ENCODE peak calls at places on chromosomes 13 and 19, in ten cellular contexts. One of them, this sample, is unnamed.

GRCh38 chr19:4660993-4661392 is 9.1 kb downstream of the MYDGF start:
- DNase-seq in dorsolateral prefrontal cortex: no peak
- DNase-seq in left lung: no peak
- DNase-seq in cardiac muscle cell: no peak
- DNase-seq in thoracic aorta: no peak
- DNase-seq in aorta: no peak
- DNase-seq in Karpas-422: no peak
- DNase-seq in CD8-positive, alpha-beta T cell: no peak
- DNase-seq in adrenal gland: no peak
- DNase-seq in CD8-positive, alpha-beta memory T cell: no peak
- DNase-seq in this sample: no peak

GRCh38 chr13:43986395-43986794 is 106.7 kb downstream of the LACC1 start:
- DNase-seq in adrenal gland: no peak
- DNase-seq in Karpas-422: no peak
- DNase-seq in CD8-positive, alpha-beta T cell: no peak
- DNase-seq in CD8-positive, alpha-beta memory T cell: no peak
- DNase-seq in thoracic aorta: no peak
- DNase-seq in dorsolateral prefrontal cortex: no peak
- DNase-seq in aorta: no peak
- DNase-seq in cardiac muscle cell: no peak
- DNase-seq in left lung: no peak
- DNase-seq in this sample: no peak

GRCh38 chr19:1103691-1104451 is at the start of gene GPX4:
- DNase-seq in left lung: peak; percentile 99
- DNase-seq in adrenal gland: peak; percentile 99
- DNase-seq in dorsolateral prefrontal cortex: peak; percentile 98
- DNase-seq in CD8-positive, alpha-beta memory T cell: peak; percentile 99
- DNase-seq in Karpas-422: peak; percentile 100
- DNase-seq in CD8-positive, alpha-beta T cell: peak; percentile 98
- DNase-seq in cardiac muscle cell: peak; percentile 100
- DNase-seq in aorta: peak; percentile 100
- DNase-seq in thoracic aorta: peak; percentile 97
- DNase-seq in this sample: peak; percentile 100

GRCh38 chr13:102233566-102234208 is 168.2 kb downstream of the FGF14 start:
- DNase-seq in Karpas-422: no peak
- DNase-seq in dorsolateral prefrontal cortex: no peak
- DNase-seq in cardiac muscle cell: no peak
- DNase-seq in CD8-positive, alpha-beta T cell: no peak
- DNase-seq in aorta: no peak
- DNase-seq in thoracic aorta: no peak
- DNase-seq in CD8-positive, alpha-beta memory T cell: no peak
- DNase-seq in left lung: no peak
- DNase-seq in adrenal gland: no peak
- DNase-seq in this sample: no peak

GRCh38 chr13:79128158-79128557 is 277.9 kb downstream of the RBM26 start:
- DNase-seq in thoracic aorta: no peak
- DNase-seq in Karpas-422: no peak
- DNase-seq in cardiac muscle cell: peak; percentile 68
- DNase-seq in adrenal gland: no peak
- DNase-seq in left lung: no peak
- DNase-seq in CD8-positive, alpha-beta memory T cell: no peak
- DNase-seq in aorta: no peak
- DNase-seq in dorsolateral prefrontal cortex: no peak
- DNase-seq in CD8-positive, alpha-beta T cell: no peak
- DNase-seq in this sample: no peak

GRCh38 chr19:19113040-19113541 is 25.2 kb downstream of the TMEM161A start:
- DNase-seq in CD8-positive, alpha-beta memory T cell: no peak
- DNase-seq in cardiac muscle cell: peak; percentile 70
- DNase-seq in dorsolateral prefrontal cortex: no peak
- DNase-seq in thoracic aorta: no peak
- DNase-seq in Karpas-422: peak; percentile 54
- DNase-seq in left lung: no peak
- DNase-seq in aorta: no peak
- DNase-seq in adrenal gland: no peak
- DNase-seq in CD8-positive, alpha-beta T cell: no peak
- DNase-seq in this sample: no peak

GRCh38 chr13:81872581-81872980 is 1531.7 kb upstream of the SPRY2 start:
- DNase-seq in thoracic aorta: no peak
- DNase-seq in left lung: no peak
- DNase-seq in dorsolateral prefrontal cortex: no peak
- DNase-seq in CD8-positive, alpha-beta T cell: no peak
- DNase-seq in cardiac muscle cell: no peak
- DNase-seq in Karpas-422: peak; percentile 59
- DNase-seq in aorta: no peak
- DNase-seq in adrenal gland: no peak
- DNase-seq in CD8-positive, alpha-beta memory T cell: no peak
- DNase-seq in this sample: no peak

GRCh38 chr13:106052200-106052767 is 483.2 kb downstream of the EFNB2 start:
- DNase-seq in cardiac muscle cell: no peak
- DNase-seq in adrenal gland: no peak
- DNase-seq in CD8-positive, alpha-beta T cell: no peak
- DNase-seq in left lung: no peak
- DNase-seq in aorta: no peak
- DNase-seq in dorsolateral prefrontal cortex: no peak
- DNase-seq in Karpas-422: no peak
- DNase-seq in thoracic aorta: no peak
- DNase-seq in CD8-positive, alpha-beta memory T cell: no peak
- DNase-seq in this sample: no peak

GRCh38 chr19:681638-682037 is 5.4 kb downstream of the FSTL3 start:
- DNase-seq in CD8-positive, alpha-beta T cell: no peak
- DNase-seq in thoracic aorta: no peak
- DNase-seq in adrenal gland: no peak
- DNase-seq in dorsolateral prefrontal cortex: no peak
- DNase-seq in Karpas-422: no peak
- DNase-seq in aorta: no peak
- DNase-seq in CD8-positive, alpha-beta memory T cell: no peak
- DNase-seq in left lung: no peak
- DNase-seq in cardiac muscle cell: no peak
- DNase-seq in this sample: no peak

GRCh38 chr19:36547001-36547732 is 19.1 kb upstream of the ZNF260 start:
- DNase-seq in CD8-positive, alpha-beta memory T cell: no peak
- DNase-seq in CD8-positive, alpha-beta T cell: no peak
- DNase-seq in left lung: no peak
- DNase-seq in dorsolateral prefrontal cortex: no peak
- DNase-seq in cardiac muscle cell: peak; percentile 14
- DNase-seq in adrenal gland: no peak
- DNase-seq in Karpas-422: no peak
- DNase-seq in thoracic aorta: no peak
- DNase-seq in aorta: no peak
- DNase-seq in this sample: no peak

DNA sequence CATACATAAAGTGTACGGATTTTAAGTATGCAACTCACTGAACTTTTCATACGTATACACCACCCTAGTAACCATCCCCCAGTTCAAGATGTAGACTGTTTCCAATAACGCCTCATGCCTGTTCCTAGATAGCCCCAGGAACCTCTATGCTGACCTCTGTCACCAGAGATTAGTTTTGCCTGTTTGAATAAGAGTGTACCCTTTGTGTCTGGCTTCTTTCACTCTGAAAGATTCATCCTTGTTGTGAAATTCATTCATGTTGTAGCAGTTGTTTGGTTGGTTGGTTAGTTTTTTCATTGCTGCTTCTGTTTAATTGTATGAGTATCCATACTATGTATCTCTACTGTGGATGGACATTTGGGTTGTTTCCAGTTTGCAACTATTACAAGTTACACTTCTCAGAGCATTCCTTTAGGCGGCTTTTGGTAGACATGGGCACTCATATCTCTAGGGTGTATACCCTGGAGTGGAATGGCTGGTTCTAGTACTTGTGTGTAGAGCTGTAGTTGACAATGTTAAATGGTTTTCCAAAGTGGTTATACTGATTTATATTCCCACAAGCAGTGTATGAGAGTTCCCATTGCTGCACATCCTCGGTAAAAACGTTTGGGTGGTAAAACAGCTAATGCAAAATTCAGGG is 1.6 kb downstream of the RNASEH2B start:
- DNase-seq in CD8-positive, alpha-beta memory T cell: no peak
- DNase-seq in Karpas-422: peak; percentile 74
- DNase-seq in adrenal gland: no peak
- DNase-seq in aorta: no peak
- DNase-seq in thoracic aorta: no peak
- DNase-seq in left lung: no peak
- DNase-seq in dorsolateral prefrontal cortex: no peak
- DNase-seq in CD8-positive, alpha-beta T cell: no peak
- DNase-seq in cardiac muscle cell: peak; percentile 17
- DNase-seq in this sample: no peak
- H3K27ac ChIP-seq in CD8-positive, alpha-beta memory T cell: peak overlapping the region; percentile 90
- H3K27ac ChIP-seq in Karpas-422: peak overlapping the region; percentile 74
- H3K27ac ChIP-seq in adrenal gland: no peak overlapping the region
- H3K27ac ChIP-seq in aorta: peak overlapping the region; percentile 32
- H3K27ac ChIP-seq in thoracic aorta: peak overlapping the region; percentile 86
- H3K27ac ChIP-seq in left lung: peak overlapping the region; percentile 95
- H3K27ac ChIP-seq in dorsolateral prefrontal cortex: peak overlapping the region; percentile 93
- H3K27ac ChIP-seq in CD8-positive, alpha-beta T cell: peak overlapping the region; percentile 95
- H3K27ac ChIP-seq in cardiac muscle cell: peak overlapping the region; percentile 47
- H3K27ac ChIP-seq in this sample: peak overlapping the region; percentile 93

DNA sequence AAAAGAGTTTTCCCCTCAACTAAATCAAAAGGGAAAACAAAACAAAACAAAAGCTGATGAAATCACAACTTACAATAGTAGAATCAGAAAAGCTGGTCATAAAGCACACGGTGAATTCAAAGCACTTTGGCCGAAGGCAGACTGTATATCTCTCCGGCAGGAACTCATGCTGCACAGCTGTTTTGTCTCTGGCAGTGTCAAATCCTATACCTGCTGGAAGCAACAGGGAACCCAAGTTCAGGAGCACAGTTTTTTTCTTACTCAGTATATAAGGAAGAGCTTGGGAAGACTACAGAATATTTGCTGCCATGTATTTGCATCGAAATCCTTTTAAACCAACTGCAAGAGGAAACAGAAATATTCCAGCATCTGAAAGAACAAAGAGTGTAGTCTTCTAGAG is 213.7 kb downstream of the RFC3 start:
- DNase-seq in adrenal gland: no peak
- DNase-seq in cardiac muscle cell: peak; percentile 2
- DNase-seq in CD8-positive, alpha-beta memory T cell: no peak
- DNase-seq in thoracic aorta: no peak
- DNase-seq in left lung: no peak
- DNase-seq in CD8-positive, alpha-beta T cell: no peak
- DNase-seq in Karpas-422: no peak
- DNase-seq in dorsolateral prefrontal cortex: no peak
- DNase-seq in aorta: no peak
- DNase-seq in this sample: no peak
- H3K27ac ChIP-seq in adrenal gland: no peak overlapping the region
- H3K27ac ChIP-seq in cardiac muscle cell: no peak overlapping the region
- H3K27ac ChIP-seq in CD8-positive, alpha-beta memory T cell: no peak overlapping the region
- H3K27ac ChIP-seq in thoracic aorta: no peak overlapping the region
- H3K27ac ChIP-seq in left lung: no peak overlapping the region
- H3K27ac ChIP-seq in CD8-positive, alpha-beta T cell: no peak overlapping the region
- H3K27ac ChIP-seq in Karpas-422: no peak overlapping the region
- H3K27ac ChIP-seq in dorsolateral prefrontal cortex: no peak overlapping the region
- H3K27ac ChIP-seq in aorta: no peak overlapping the region
- H3K27ac ChIP-seq in this sample: no peak overlapping the region

DNA sequence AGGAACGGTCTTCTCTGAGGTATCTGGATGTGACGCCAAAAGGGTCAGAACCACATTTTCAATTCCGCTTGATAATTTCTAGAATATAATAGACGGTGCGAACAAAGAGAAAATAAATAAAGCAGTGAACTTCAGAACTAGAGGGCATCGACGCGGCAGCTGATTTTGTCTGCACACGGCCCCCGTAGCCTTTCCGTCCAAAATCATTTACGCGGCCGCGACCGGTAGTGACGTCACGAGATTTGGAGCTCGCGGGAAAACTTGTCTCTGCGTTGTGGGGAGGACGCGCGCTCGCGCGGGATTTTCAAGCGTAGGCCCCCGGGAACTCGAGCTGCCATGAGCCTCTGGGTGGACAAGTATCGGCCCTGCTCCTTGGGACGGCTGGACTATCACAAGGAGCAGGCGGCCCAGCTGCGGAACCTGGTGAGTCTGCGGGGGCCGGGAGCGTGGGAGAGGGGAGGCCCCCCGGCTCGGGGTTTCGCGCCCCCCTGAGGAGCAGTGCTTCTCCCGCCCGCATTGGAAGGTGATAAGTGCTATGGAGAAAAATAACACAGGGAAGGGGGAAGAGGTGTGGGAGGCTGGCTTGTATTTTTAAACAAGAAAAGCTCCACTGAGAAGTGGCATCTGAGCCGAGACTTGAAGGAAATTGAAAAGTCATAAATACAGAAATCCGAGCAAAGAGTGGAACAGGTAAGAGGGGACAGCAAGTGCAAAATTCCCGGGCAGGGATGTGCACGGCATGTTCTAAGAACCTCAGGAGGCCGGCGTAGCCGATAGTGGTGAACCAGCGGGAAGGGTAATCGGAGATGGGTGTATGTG is at the start of gene RFC3:
- DNase-seq in thoracic aorta: peak; percentile 83
- DNase-seq in cardiac muscle cell: peak; percentile 98
- DNase-seq in left lung: peak; percentile 95
- DNase-seq in CD8-positive, alpha-beta T cell: peak; percentile 90
- DNase-seq in CD8-positive, alpha-beta memory T cell: peak; percentile 84
- DNase-seq in aorta: peak; percentile 98
- DNase-seq in adrenal gland: peak; percentile 95
- DNase-seq in Karpas-422: peak; percentile 99
- DNase-seq in dorsolateral prefrontal cortex: peak; percentile 91
- DNase-seq in this sample: peak; percentile 93
- H3K27ac ChIP-seq in thoracic aorta: peak within 1 kb of the TSS; percentile 31
- H3K27ac ChIP-seq in cardiac muscle cell: peak within 1 kb of the TSS; percentile 84
- H3K27ac ChIP-seq in left lung: peak within 1 kb of the TSS; percentile 78
- H3K27ac ChIP-seq in CD8-positive, alpha-beta T cell: peak within 1 kb of the TSS; percentile 63
- H3K27ac ChIP-seq in CD8-positive, alpha-beta memory T cell: peak within 1 kb of the TSS; percentile 64
- H3K27ac ChIP-seq in aorta: no peak within 1 kb of the TSS
- H3K27ac ChIP-seq in adrenal gland: peak within 1 kb of the TSS; percentile 60
- H3K27ac ChIP-seq in Karpas-422: peak within 1 kb of the TSS; percentile 96
- H3K27ac ChIP-seq in dorsolateral prefrontal cortex: peak within 1 kb of the TSS; percentile 83
- H3K27ac ChIP-seq in this sample: peak within 1 kb of the TSS; percentile 47

GRCh38 chr19:49465371-49465770 is 8.6 kb upstream of the FLT3LG start:
- DNase-seq in CD8-positive, alpha-beta T cell: no peak
- DNase-seq in dorsolateral prefrontal cortex: no peak
- DNase-seq in cardiac muscle cell: no peak
- DNase-seq in thoracic aorta: no peak
- DNase-seq in Karpas-422: peak; percentile 63
- DNase-seq in adrenal gland: no peak
- DNase-seq in left lung: no peak
- DNase-seq in aorta: no peak
- DNase-seq in CD8-positive, alpha-beta memory T cell: no peak
- DNase-seq in this sample: no peak

GRCh38 chr19:49468746-49469447 is 5.1 kb upstream of the FLT3LG start:
- DNase-seq in left lung: peak; percentile 57
- DNase-seq in adrenal gland: no peak
- DNase-seq in CD8-positive, alpha-beta memory T cell: peak; percentile 75
- DNase-seq in cardiac muscle cell: peak; percentile 70
- DNase-seq in Karpas-422: peak; percentile 97
- DNase-seq in aorta: peak; percentile 89
- DNase-seq in CD8-positive, alpha-beta T cell: peak; percentile 95
- DNase-seq in dorsolateral prefrontal cortex: no peak
- DNase-seq in thoracic aorta: peak; percentile 31
- DNase-seq in this sample: peak; percentile 94

GRCh38 chr19:49470615-49470978 is 3.4 kb upstream of the FLT3LG start:
- DNase-seq in aorta: no peak
- DNase-seq in CD8-positive, alpha-beta T cell: no peak
- DNase-seq in thoracic aorta: no peak
- DNase-seq in cardiac muscle cell: no peak
- DNase-seq in Karpas-422: no peak
- DNase-seq in left lung: no peak
- DNase-seq in CD8-positive, alpha-beta memory T cell: no peak
- DNase-seq in dorsolateral prefrontal cortex: no peak
- DNase-seq in adrenal gland: no peak
- DNase-seq in this sample: no peak

GRCh38 chr19:49469828-49470614 is 4.0 kb upstream of the FLT3LG start:
- DNase-seq in dorsolateral prefrontal cortex: no peak
- DNase-seq in aorta: no peak
- DNase-seq in cardiac muscle cell: no peak
- DNase-seq in adrenal gland: no peak
- DNase-seq in thoracic aorta: no peak
- DNase-seq in Karpas-422: peak; percentile 86
- DNase-seq in left lung: no peak
- DNase-seq in CD8-positive, alpha-beta T cell: peak; percentile 84
- DNase-seq in CD8-positive, alpha-beta memory T cell: peak; percentile 73
- DNase-seq in this sample: no peak

GRCh38 chr19:49468199-49468598 is 5.8 kb upstream of the FLT3LG start:
- DNase-seq in thoracic aorta: no peak
- DNase-seq in CD8-positive, alpha-beta memory T cell: no peak
- DNase-seq in aorta: no peak
- DNase-seq in adrenal gland: no peak
- DNase-seq in cardiac muscle cell: no peak
- DNase-seq in CD8-positive, alpha-beta T cell: no peak
- DNase-seq in left lung: no peak
- DNase-seq in Karpas-422: no peak
- DNase-seq in dorsolateral prefrontal cortex: no peak
- DNase-seq in this sample: no peak
- H3K27ac ChIP-seq in thoracic aorta: peak overlapping the region; percentile 11
- H3K27ac ChIP-seq in CD8-positive, alpha-beta memory T cell: peak overlapping the region; percentile 89
- H3K27ac ChIP-seq in aorta: no peak overlapping the region
- H3K27ac ChIP-seq in adrenal gland: no peak overlapping the region
- H3K27ac ChIP-seq in cardiac muscle cell: no peak overlapping the region
- H3K27ac ChIP-seq in CD8-positive, alpha-beta T cell: peak overlapping the region; percentile 88
- H3K27ac ChIP-seq in left lung: peak overlapping the region; percentile 61
- H3K27ac ChIP-seq in Karpas-422: no peak overlapping the region
- H3K27ac ChIP-seq in dorsolateral prefrontal cortex: no peak overlapping the region
- H3K27ac ChIP-seq in this sample: peak overlapping the region; percentile 84